ENCODE peak calls at places on chromosome 12, in four cellular contexts. Z, A, U and K are unnamed samples.

GRCh38 chr12:54357802-54358619 is 6.3 kb downstream of the GPR84 start:
- DNase-seq in U (no peak), Z (peak), A (no peak), K (peak)

GRCh38 chr12:130742716-130743115 is 26.6 kb upstream of the RIMBP2 start:
- DNase-seq in A (no peak), Z (no peak), U (no peak), K (no peak)

GRCh38 chr12:10186299-10186698 is 7.5 kb downstream of the TMEM52B start:
- DNase-seq in A (no peak), U (no peak), Z (no peak), K (peak)

GRCh38 chr12:71938728-71939385 is at the start of gene TPH2:
- DNase-seq in U (peak), Z (peak), A (peak), K (peak)

GRCh38 chr12:104929926-104930325 is 28.2 kb downstream of the SLC41A2 start:
- DNase-seq in A (no peak), Z (no peak), U (no peak), K (no peak)

GRCh38 chr12:38625306-38625705 is 280.1 kb downstream of the CPNE8 start:
- DNase-seq in A (no peak), U (no peak), Z (no peak), K (no peak)

GRCh38 chr12:108332791-108333382 is 6.2 kb downstream of the CMKLR1 start:
- DNase-seq in A (no peak), Z (no peak), U (peak), K (no peak)

GRCh38 chr12:63668028-63668799 is at the start of gene DPY19L2:
- DNase-seq in A (peak), U (no peak), Z (peak), K (peak)

GRCh38 chr12:68368332-68368731 is 36.2 kb upstream of the MDM1 start:
- DNase-seq in Z (no peak), U (no peak), A (no peak), K (no peak)

GRCh38 chr12:12714276-12715001 is 2.7 kb upstream of the CDKN1B start:
- DNase-seq in Z (peak), U (no peak), A (no peak), K (peak)

GRCh38 chr12:1928439-1929121 is 10.1 kb upstream of the CACNA2D4 start:
- DNase-seq in Z (no peak), A (peak), U (no peak), K (no peak)

GRCh38 chr12:65943388-65944137 is 119.3 kb downstream of the HMGA2 start:
- DNase-seq in A (no peak), U (no peak), Z (no peak), K (no peak)

GRCh38 chr12:80692114-80692513 is 15.3 kb upstream of the MYF6 start:
- DNase-seq in Z (no peak), U (no peak), A (no peak), K (no peak)

GRCh38 chr12:105041186-105041585 is 43.1 kb downstream of the ALDH1L2 start:
- DNase-seq in A (no peak), Z (no peak), U (no peak), K (no peak)

GRCh38 chr12:128069359-128069997 is 197.5 kb upstream of the TMEM132C start:
- DNase-seq in A (peak), U (peak), Z (peak), K (peak)

GRCh38 chr12:1606021-1606622 is 11.7 kb upstream of the FBXL14 start:
- DNase-seq in U (peak), A (no peak), Z (no peak), K (peak)

GRCh38 chr12:109497675-109498074 is 20.2 kb downstream of the UBE3B start:
- DNase-seq in A (no peak), Z (no peak), U (peak), K (no peak)

GRCh38 chr12:92764820-92765219 is 62.0 kb downstream of the PLEKHG7 start:
- DNase-seq in U (peak), A (no peak), Z (no peak), K (no peak)

GRCh38 chr12:79522237-79522636 is 168.5 kb downstream of the PAWR start:
- DNase-seq in U (no peak), Z (no peak), A (no peak), K (no peak)

GRCh38 chr12:82411561-82412230 is 53.4 kb downstream of the METTL25 start:
- DNase-seq in A (no peak), Z (no peak), U (peak), K (no peak)

GRCh38 chr12:110577717-110578521 is 5.2 kb downstream of the PPTC7 start:
- DNase-seq in A (no peak), U (peak), Z (no peak), K (peak)

GRCh38 chr12:98397323-98398105 is 117.9 kb upstream of the TMPO start:
- DNase-seq in Z (peak), U (peak), A (peak), K (peak)
- TF ChIP-seq CTCF in Z (peak), U (peak), A (peak), K (peak)

DNA sequence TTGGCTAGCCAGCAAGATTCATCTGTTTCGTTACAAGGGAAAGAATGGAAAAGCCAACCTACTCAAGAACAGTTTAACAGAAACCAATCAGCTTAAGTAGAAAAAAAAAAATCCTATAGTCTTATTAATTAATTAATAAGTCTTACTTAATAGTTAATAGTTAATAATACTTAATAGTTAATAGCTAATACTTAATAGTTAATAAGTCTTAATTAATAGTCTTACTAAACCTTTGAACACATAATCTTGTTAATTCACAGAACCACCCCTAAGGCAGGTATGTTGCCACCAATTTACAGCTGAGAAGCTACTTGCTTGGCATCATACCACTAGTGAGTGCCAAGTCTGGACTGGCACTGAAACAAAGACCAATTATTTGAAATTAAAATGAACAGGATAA is 19.9 kb downstream of the MFAP5 start:
- DNase-seq in Z (no peak), U (no peak), A (no peak), K (no peak)
- TF ChIP-seq CTCF in Z (no peak), U (no peak), A (no peak), K (no peak)

DNA sequence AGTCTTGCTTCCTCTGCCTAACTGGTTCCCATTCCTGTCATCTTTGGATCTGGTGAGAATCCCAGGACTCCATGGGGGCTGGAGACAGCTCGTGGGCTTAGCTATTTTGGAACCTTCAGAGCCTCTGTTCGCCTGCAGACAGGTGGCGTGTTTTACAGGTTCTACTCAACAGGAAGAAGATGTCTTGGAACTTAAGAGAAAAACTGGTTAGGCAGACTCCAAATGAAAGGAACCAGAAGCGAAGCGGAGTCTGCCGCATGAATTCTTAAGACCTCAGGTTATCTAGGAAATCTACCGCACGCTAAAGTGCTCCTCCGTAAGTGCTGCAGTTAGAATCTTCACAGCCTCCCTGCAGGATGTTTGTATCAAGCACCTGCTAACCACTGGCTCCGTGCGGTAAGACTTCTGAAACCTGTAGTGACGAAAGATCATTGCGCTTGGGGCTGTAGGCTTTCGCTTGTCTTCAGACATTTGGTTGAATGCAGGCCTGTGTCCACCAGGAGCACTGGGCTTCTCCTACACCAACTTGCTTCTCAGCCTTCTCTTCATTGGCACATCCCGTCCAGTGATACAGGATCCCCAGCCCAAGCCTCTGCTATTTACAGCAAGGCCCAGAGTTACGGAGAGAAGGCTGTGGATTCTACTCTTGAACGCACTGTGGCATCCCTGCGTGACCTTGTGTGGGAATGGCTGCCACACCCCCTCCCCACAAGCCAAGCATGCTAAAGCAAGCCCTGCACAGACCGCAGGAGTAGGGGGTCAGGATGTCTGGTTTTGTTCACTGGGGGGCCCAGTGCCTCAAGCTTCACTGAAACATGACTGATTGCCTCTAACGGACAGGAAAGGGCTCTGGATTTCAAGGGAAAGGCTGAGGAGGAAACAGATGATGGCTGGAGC is 35.0 kb downstream of the ACADS start:
- DNase-seq in A (no peak), Z (no peak), U (no peak), K (no peak)
- TF ChIP-seq CTCF in A (no peak), Z (no peak), U (no peak), K (no peak)

GRCh38 chr12:89162704-89163261 is 189.5 kb downstream of the DUSP6 start:
- DNase-seq in A (no peak), U (peak), Z (peak), K (peak)
- TF ChIP-seq CTCF in A (no peak), U (no peak), Z (no peak), K (no peak)

GRCh38 chr12:124162151-124163110 is 132.5 kb upstream of the RFLNA start:
- DNase-seq in Z (no peak), U (peak), A (no peak), K (no peak)
- TF ChIP-seq CTCF in Z (no peak), U (no peak), A (no peak), K (no peak)

GRCh38 chr12:45599196-45599595 is 130.3 kb upstream of the ARID2 start:
- DNase-seq in U (peak), Z (no peak), A (no peak), K (no peak)

GRCh38 chr12:45605624-45606023 is 123.9 kb upstream of the ARID2 start:
- DNase-seq in Z (no peak), U (no peak), A (no peak), K (no peak)

GRCh38 chr12:45598761-45599160 is 130.7 kb upstream of the ARID2 start:
- DNase-seq in A (no peak), Z (no peak), U (no peak), K (no peak)

GRCh38 chr12:45601390-45601789 is 128.1 kb upstream of the ARID2 start:
- DNase-seq in Z (no peak), U (no peak), A (no peak), K (no peak)

GRCh38 chr12:45601888-45602287 is 127.6 kb upstream of the ARID2 start:
- DNase-seq in A (no peak), U (no peak), Z (no peak), K (no peak)
- TF ChIP-seq CTCF in A (no peak), U (no peak), Z (no peak), K (no peak)

DNA sequence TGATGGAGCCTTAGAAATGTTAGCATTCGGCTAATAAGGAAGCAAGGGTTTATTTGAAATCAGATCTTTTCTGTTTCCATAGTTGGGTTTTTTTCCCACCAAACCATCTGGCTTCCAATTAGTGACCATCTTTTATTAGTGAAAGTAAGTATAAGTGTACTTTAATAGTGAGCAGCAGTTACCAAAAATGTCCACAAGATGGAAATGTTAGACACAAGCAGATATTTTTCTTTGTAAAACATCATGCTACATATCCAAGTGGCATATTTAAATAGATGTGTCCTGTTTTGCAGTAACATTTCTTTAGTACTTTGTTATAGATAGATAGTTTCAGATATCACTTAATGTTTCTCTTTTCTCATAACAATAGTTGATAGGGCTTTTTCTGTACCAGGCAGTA is 28.8 kb downstream of the YEATS4 start:
- DNase-seq in A (no peak), U (peak), Z (peak), K (peak)
- TF ChIP-seq CTCF in A (peak), U (peak), Z (peak), K (peak)